ENCODE peak calls at places on chromosomes 11 and 22, in four cellular contexts. R is cardiac muscle cell, J is psoas muscle, I is IMR-90. M is an unnamed sample.
A peak's percentile ranks its signal among the peaks of the same experiment; 100 is the strongest.

GRCh38 chr11:86874314-86875056 is 74.1 kb downstream of the PRSS23 start:
- DNase-seq in I (peak; percentile 17), J (no peak), R (no peak), M (no peak)

GRCh38 chr11:57407010-57407409 is 16.6 kb upstream of the PRG2 start:
- DNase-seq in I (no peak), J (no peak), R (no peak), M (no peak)

GRCh38 chr11:70108250-70108649 is 30.1 kb downstream of the ANO1 start:
- DNase-seq in I (peak; percentile 84), R (no peak), J (no peak), M (no peak)

GRCh38 chr11:2990617-2991476 is 1.3 kb downstream of the NAP1L4 start:
- DNase-seq in I (no peak), R (peak; percentile 30), J (no peak), M (no peak)

GRCh38 chr11:122706261-122706660 is 50.7 kb downstream of the UBASH3B start:
- DNase-seq in J (no peak), R (no peak), I (peak; percentile 78), M (no peak)

GRCh38 chr11:99325807-99326206 is 305.1 kb downstream of the CNTN5 start:
- DNase-seq in J (no peak), I (peak; percentile 89), R (no peak), M (no peak)

GRCh38 chr11:12674936-12675696 is 895 bp downstream of the TEAD1 start:
- DNase-seq in R (peak; percentile 68), J (peak; percentile 65), I (no peak), M (no peak)

GRCh38 chr22:39215430-39216142 is 29.2 kb downstream of the PDGFB start:
- DNase-seq in R (no peak), J (no peak), I (no peak), M (no peak)

GRCh38 chr11:8258771-8259170 is 4.9 kb downstream of the LMO1 start:
- DNase-seq in R (no peak), J (no peak), I (peak; percentile 26), M (no peak)

GRCh38 chr11:111391328-111392124 is 12.5 kb upstream of the POU2AF1 start:
- DNase-seq in J (no peak), I (no peak), R (no peak), M (no peak)

GRCh38 chr11:10322830-10323792 is 18.2 kb downstream of the ADM start:
- DNase-seq in J (peak; percentile 70), I (peak; percentile 93), R (peak; percentile 64), M (no peak)

GRCh38 chr11:118908931-118909618 is 16.7 kb downstream of the BCL9L start:
- DNase-seq in I (peak; percentile 92), J (peak; percentile 94), R (peak; percentile 95), M (peak; percentile 67)

GRCh38 chr11:129323896-129324522 is 51.6 kb upstream of the BARX2 start:
- DNase-seq in J (no peak), R (no peak), I (peak; percentile 28), M (peak; percentile 65)

GRCh38 chr22:31178859-31179258 is 18.9 kb downstream of the RNF185 start:
- DNase-seq in R (no peak), I (no peak), J (no peak), M (no peak)

DNA sequence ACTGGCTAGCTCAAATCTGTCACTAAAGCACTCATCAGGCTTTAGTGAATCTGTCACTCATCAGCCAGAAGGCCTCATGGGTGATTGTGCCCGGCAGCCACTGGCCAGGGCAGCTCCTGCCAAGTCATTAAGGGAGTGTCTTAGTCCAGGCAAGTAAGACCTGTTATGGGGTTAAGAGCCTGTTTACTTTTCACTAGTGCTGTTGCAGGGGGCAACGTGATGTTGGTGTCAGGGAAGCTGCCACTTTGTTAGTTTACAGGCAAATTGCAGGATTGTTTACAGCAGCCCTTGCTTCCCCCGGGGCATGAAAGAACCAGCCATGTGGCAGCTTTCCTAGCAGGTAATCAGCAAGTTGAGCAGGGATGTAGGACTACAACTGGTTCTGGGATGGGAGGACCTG is 155.6 kb upstream of the NCAM1 start:
- DNase-seq in I (no peak), J (no peak), R (no peak), M (no peak)
- H3K4me1 ChIP-seq in I (no peaks in the 10 kb centered on the region), J (no peaks in the 10 kb centered on the region), R (peaks cover 8% of the 10 kb centered on the region), M (no peaks in the 10 kb centered on the region)

GRCh38 chr11:66417000-66417399 is 3.8 kb upstream of the NPAS4 start:
- DNase-seq in J (no peak), R (no peak), I (no peak), M (no peak)

GRCh38 chr11:66419825-66420224 is 1.0 kb upstream of the NPAS4 start:
- DNase-seq in I (no peak), R (peak; percentile 77), J (no peak), M (no peak)

GRCh38 chr11:66418986-66419308 is 1.9 kb upstream of the NPAS4 start:
- DNase-seq in J (no peak), I (no peak), R (no peak), M (no peak)

GRCh38 chr11:66420671-66421476 is at the start of gene NPAS4:
- DNase-seq in J (no peak), I (no peak), R (peak; percentile 32), M (no peak)

GRCh38 chr11:66418168-66418985 is 2.5 kb upstream of the NPAS4 start:
- DNase-seq in J (peak; percentile 93), I (peak; percentile 97), R (peak; percentile 98), M (peak; percentile 24)
- TF ChIP-seq CTCF in J (peak; percentile 41), I (peak; percentile 72), R (peak; percentile 69), M (no peak)

GRCh38 chr11:33869511-33870422 is 22.1 kb downstream of the LMO2 start:
- DNase-seq in R (peak; percentile 69), J (peak; percentile 81), I (peak; percentile 2), M (peak; percentile 51)

GRCh38 chr11:33874910-33875490 is 16.9 kb downstream of the LMO2 start:
- DNase-seq in J (no peak), R (no peak), I (no peak), M (no peak)

GRCh38 chr11:33877029-33877428 is 14.8 kb downstream of the LMO2 start:
- DNase-seq in I (no peak), R (no peak), J (no peak), M (no peak)

DNA sequence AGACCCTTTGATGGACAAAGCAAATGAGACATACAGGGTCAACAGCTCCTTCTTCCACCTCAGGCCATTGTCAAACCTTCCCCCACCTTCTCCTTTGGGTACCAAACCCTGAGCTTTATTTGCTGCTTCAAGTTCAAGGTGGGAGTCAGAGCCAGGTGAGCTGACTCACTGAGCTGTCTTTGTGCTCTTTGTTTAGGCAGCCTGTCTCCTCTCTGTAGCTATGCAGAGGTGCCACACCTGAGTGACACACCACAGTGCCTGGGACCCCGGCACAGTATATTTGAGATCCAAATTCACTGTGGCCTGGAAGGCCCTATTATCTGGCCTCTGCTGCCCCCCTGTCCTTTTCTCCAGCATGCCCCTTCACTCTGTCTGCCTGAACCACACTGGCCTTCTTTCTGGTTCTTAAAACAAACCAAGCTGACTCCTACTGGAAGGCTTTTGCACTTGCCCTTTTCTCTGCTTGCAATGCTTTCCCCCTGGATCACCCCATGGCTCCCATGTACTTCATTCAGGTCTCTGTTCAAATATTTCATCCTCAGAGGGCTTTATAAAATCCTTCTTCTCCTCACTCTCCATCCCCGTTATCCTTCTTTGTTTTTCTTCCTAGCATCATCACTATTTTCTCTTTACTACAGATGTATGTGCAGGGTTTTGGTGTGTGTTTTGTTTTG is 16.1 kb downstream of the LMO2 start:
- DNase-seq in J (no peak), R (no peak), I (no peak), M (no peak)
- H3K27me3 ChIP-seq in J (no peaks in the 10 kb centered on the region), R (peaks cover 26% of the 10 kb centered on the region), I (peaks cover 55% of the 10 kb centered on the region), M (no peaks in the 10 kb centered on the region)

GRCh38 chr11:76625787-76626186 is 44.8 kb downstream of the LRRC32 start:
- DNase-seq in J (no peak), R (no peak), I (no peak), M (no peak)
- H3K4me1 ChIP-seq in J (no peaks in the 10 kb centered on the region), R (peaks cover 36% of the 10 kb centered on the region), I (peaks cover 31% of the 10 kb centered on the region), M (no peaks in the 10 kb centered on the region)

GRCh38 chr11:125257185-125257584 is 92.6 kb downstream of the PKNOX2 start:
- DNase-seq in J (no peak), R (no peak), I (no peak), M (no peak)
- TF ChIP-seq CTCF in J (no peak), R (peak; percentile 31), I (peak; percentile 20), M (no peak)

GRCh38 chr22:43893266-43893665 is 1.5 kb upstream of the PNPLA5 start:
- DNase-seq in R (no peak), I (no peak), J (peak; percentile 48), M (no peak)
- H3K27me3 ChIP-seq in R (peaks cover 47% of the 10 kb centered on the region), I (peaks cover 28% of the 10 kb centered on the region), J (peaks cover 17% of the 10 kb centered on the region), M (peaks cover 6% of the 10 kb centered on the region)

DNA sequence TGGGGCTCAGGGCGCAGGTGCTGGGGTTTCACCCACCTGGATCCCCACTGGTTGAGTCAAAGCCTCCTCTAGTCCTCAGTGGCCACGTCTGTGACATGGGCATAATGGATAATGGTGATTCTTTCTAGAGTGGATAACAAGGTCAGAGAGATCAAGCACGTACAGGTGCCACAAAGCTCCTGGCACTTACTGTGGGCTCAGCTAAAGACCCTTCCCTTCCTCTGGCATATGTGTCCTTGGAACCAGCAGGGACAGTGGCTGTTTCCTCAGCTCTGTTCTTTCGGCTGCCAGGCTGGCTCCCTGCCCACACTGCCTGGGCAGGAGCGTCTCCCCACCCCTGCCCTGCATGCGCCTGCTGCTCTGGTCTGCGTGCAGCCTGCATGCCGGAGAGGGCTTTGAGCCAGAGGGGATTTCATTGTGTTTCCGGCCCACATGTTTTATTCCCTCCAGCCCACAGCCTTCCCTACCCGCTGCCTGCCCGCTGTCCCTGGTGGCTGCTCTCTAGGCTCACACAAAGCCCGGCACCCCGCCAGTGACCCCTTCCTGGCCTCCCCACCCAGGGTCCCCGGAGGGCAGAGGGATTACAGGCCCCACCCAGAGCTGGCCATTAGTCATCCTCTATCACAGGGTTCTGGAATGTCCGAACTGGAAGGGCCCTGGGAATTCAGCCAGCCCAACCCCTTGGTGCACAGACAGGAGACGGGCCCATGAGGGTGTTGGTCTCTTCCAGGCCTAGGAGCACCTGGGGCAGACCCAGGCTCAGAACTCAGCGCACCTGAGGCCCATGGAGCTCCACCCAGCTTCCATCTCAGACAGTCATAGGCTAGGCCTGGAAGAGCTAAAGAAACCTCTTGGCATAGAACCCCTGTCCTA is 55.3 kb upstream of the GCAT start:
- DNase-seq in I (peak; percentile 85), R (no peak), J (peak; percentile 97), M (peak; percentile 93)
- H3K4me1 ChIP-seq in I (peaks cover 52% of the 10 kb centered on the region), R (peaks cover 43% of the 10 kb centered on the region), J (peaks cover 51% of the 10 kb centered on the region), M (peaks cover 64% of the 10 kb centered on the region)

GRCh38 chr11:120256779-120257178 is 16.8 kb downstream of the POU2F3 start:
- DNase-seq in J (no peak), I (no peak), R (no peak), M (no peak)

GRCh38 chr11:120257346-120257745 is 17.4 kb downstream of the POU2F3 start:
- DNase-seq in J (no peak), R (no peak), I (no peak), M (no peak)

GRCh38 chr11:120259988-120260565 is 20.1 kb downstream of the POU2F3 start:
- DNase-seq in I (no peak), J (no peak), R (no peak), M (no peak)

GRCh38 chr11:120259241-120259640 is 19.3 kb downstream of the POU2F3 start:
- DNase-seq in J (no peak), R (no peak), I (no peak), M (no peak)

GRCh38 chr11:120258661-120259060 is 18.7 kb downstream of the POU2F3 start:
- DNase-seq in R (no peak), J (no peak), I (no peak), M (no peak)
- TF ChIP-seq CTCF in R (no peak), J (no peak), I (no peak), M (no peak)